ENCODE peak calls at places on chromosomes 3 and 15, in nine cellular contexts. I is astrocyte of the spinal cord, T is epithelial cell of esophagus, P is left lung, D is body of pancreas, Z is psoas muscle, J is fibroblast of pulmonary artery, V is heart left ventricle, K is thyroid gland. Y is an unnamed sample.

GRCh38 chr15:62644874-62645755 is 397.4 kb upstream of the TPM1 start:
- DNase-seq in I (peak; percentile 17), T (no peak), P (no peak), D (no peak), Z (no peak), J (no peak), V (no peak), K (no peak), Y (no peak)

GRCh38 chr3:46675843-46676567 is 17.5 kb downstream of the ALS2CL start:
- DNase-seq in I (no peak), T (no peak), P (peak; percentile 44), D (peak; percentile 9), Z (no peak), J (no peak), V (no peak), K (peak; percentile 14), Y (peak; percentile 56)

GRCh38 chr15:59160880-59161593 is 45.6 kb upstream of the LDHAL6B start:
- DNase-seq in I (no peak), T (no peak), P (no peak), D (no peak), Z (no peak), J (peak; percentile 29), V (no peak), K (no peak), Y (no peak)

GRCh38 chr3:60708191-60708975 is 542.9 kb downstream of the FHIT start:
- DNase-seq in I (peak; percentile 75), T (peak; percentile 34), P (no peak), D (no peak), Z (no peak), J (peak; percentile 24), V (no peak), K (no peak), Y (no peak)

GRCh38 chr3:188102861-188103547 is 51.0 kb upstream of the LPP start:
- DNase-seq in I (no peak), T (no peak), P (no peak), D (no peak), Z (no peak), J (no peak), V (no peak), K (no peak), Y (no peak)

GRCh38 chr3:13335062-13335461 is 85.1 kb downstream of the NUP210 start:
- DNase-seq in I (no peak), T (no peak), P (no peak), D (peak; percentile 45), Z (no peak), J (no peak), V (no peak), K (no peak), Y (no peak)

GRCh38 chr3:126370606-126371005 is 13.4 kb upstream of the KLF15 start:
- DNase-seq in I (no peak), T (no peak), P (no peak), D (no peak), Z (no peak), J (no peak), V (no peak), K (no peak), Y (peak; percentile 36)

GRCh38 chr3:178194547-178194946 is 341.7 kb upstream of the KCNMB2 start:
- DNase-seq in I (no peak), T (no peak), P (no peak), D (no peak), Z (no peak), J (no peak), V (no peak), K (no peak), Y (no peak)

GRCh38 chr3:186213946-186214345 is 105.1 kb upstream of the ETV5 start:
- DNase-seq in I (no peak), T (no peak), P (no peak), D (no peak), Z (no peak), J (no peak), V (no peak), K (no peak), Y (no peak)

GRCh38 chr3:6805236-6805635 is 55.7 kb upstream of the GRM7 start:
- DNase-seq in I (peak; percentile 79), T (peak; percentile 7), P (no peak), D (no peak), Z (no peak), J (no peak), V (no peak), K (no peak), Y (no peak)

GRCh38 chr3:136862611-136862951 is 573 bp downstream of the NCK1 start:
- DNase-seq in I (peak; percentile 71), T (peak; percentile 84), P (peak; percentile 87), D (peak; percentile 82), Z (peak; percentile 63), J (peak; percentile 77), V (no peak), K (peak; percentile 84), Y (no peak)

GRCh38 chr3:11154953-11155325 is 646 bp downstream of the HRH1 start:
- DNase-seq in I (peak; percentile 48), T (peak; percentile 36), P (no peak), D (no peak), Z (no peak), J (peak; percentile 31), V (no peak), K (no peak), Y (peak; percentile 32)

GRCh38 chr15:74302821-74303359 is 64.6 kb downstream of the CYP11A1 start:
- DNase-seq in I (peak; percentile 25), T (peak; percentile 48), P (peak; percentile 63), D (peak; percentile 36), Z (no peak), J (peak; percentile 44), V (no peak), K (peak; percentile 58), Y (no peak)

GRCh38 chr3:23004971-23005370 is 198.2 kb upstream of the UBE2E2 start:
- DNase-seq in I (peak; percentile 79), T (peak; percentile 90), P (no peak), D (no peak), Z (no peak), J (peak; percentile 84), V (no peak), K (no peak), Y (no peak)

GRCh38 chr3:47794585-47794984 is 8.4 kb upstream of the DHX30 start:
- DNase-seq in I (no peak), T (no peak), P (no peak), D (no peak), Z (no peak), J (no peak), V (no peak), K (no peak), Y (no peak)

GRCh38 chr15:72783563-72784232 is at the start of gene ADPGK:
- DNase-seq in I (peak; percentile 95), T (peak; percentile 94), P (peak; percentile 95), D (peak; percentile 92), Z (peak; percentile 91), J (peak; percentile 92), V (peak; percentile 91), K (peak; percentile 92), Y (peak; percentile 97)

GRCh38 chr15:68369931-68370767 is 61.8 kb downstream of the ITGA11 start:
- DNase-seq in I (no peak), T (no peak), P (no peak), D (no peak), Z (no peak), J (no peak), V (no peak), K (no peak), Y (no peak)

GRCh38 chr3:197151562-197151961 is 121.9 kb upstream of the MELTF start:
- DNase-seq in I (peak; percentile 55), T (peak; percentile 82), P (no peak), D (peak; percentile 33), Z (no peak), J (peak; percentile 83), V (peak; percentile 27), K (peak; percentile 57), Y (no peak)

GRCh38 chr3:49198611-49199230 is 27.3 kb downstream of the KLHDC8B start:
- DNase-seq in I (no peak), T (no peak), P (no peak), D (no peak), Z (no peak), J (no peak), V (no peak), K (no peak), Y (no peak)
- H3K4me3 ChIP-seq in I (peak overlapping the region; percentile 40), T (no peak overlapping the region), P (no peak overlapping the region), D (no peak overlapping the region), Z (peak overlapping the region; percentile 74), J (peak overlapping the region; percentile 28), V (peak overlapping the region; percentile 57), K (no peak overlapping the region), Y (peak overlapping the region; percentile 60)

GRCh38 chr3:146163584-146163983 is 2.6 kb upstream of the PLOD2 start:
- DNase-seq in I (peak; percentile 86), T (peak; percentile 92), P (no peak), D (no peak), Z (no peak), J (peak; percentile 97), V (no peak), K (no peak), Y (no peak)

GRCh38 chr3:146160964-146161724 is at the start of gene PLOD2:
- DNase-seq in I (peak; percentile 91), T (peak; percentile 76), P (peak; percentile 92), D (peak; percentile 89), Z (peak; percentile 71), J (peak; percentile 94), V (peak; percentile 73), K (peak; percentile 85), Y (peak; percentile 79)

GRCh38 chr3:146161725-146162047 is 702 bp upstream of the PLOD2 start:
- DNase-seq in I (peak; percentile 77), T (peak; percentile 44), P (peak; percentile 13), D (peak; percentile 45), Z (no peak), J (peak; percentile 68), V (peak; percentile 33), K (peak; percentile 50), Y (no peak)

GRCh38 chr3:146164071-146164470 is 3.1 kb upstream of the PLOD2 start:
- DNase-seq in I (no peak), T (peak; percentile 50), P (no peak), D (no peak), Z (no peak), J (no peak), V (no peak), K (no peak), Y (no peak)

GRCh38 chr3:146162561-146162960 is 1.6 kb upstream of the PLOD2 start:
- DNase-seq in I (no peak), T (no peak), P (no peak), D (no peak), Z (no peak), J (no peak), V (no peak), K (peak; percentile 77), Y (no peak)
- H3K4me3 ChIP-seq in I (no peak overlapping the region), T (no peak overlapping the region), P (no peak overlapping the region), D (no peak overlapping the region), Z (no peak overlapping the region), J (peak overlapping the region; percentile 4), V (no peak overlapping the region), K (no peak overlapping the region), Y (no peak overlapping the region)

DNA sequence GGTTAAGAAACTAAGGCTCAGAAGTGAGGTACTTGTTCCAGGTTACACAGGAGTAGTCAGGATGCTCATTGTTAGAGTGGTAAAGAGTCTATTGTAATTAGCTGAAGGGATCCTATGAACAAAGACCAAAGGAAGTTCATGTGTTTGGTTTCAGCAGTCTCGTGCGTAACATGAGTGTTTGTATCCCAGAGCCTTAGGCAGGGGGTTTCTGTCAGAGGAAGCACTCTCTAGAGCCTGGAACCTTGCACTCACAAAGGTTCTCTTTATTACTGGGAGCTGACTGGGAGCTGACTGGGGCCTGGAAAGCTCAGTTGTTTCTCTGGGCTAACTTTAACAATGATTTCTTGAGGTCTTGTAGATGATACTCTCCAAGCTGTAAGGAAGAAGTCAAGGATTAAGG is 3.9 kb downstream of the ZNF197 start:
- DNase-seq in I (no peak), T (no peak), P (no peak), D (no peak), Z (no peak), J (no peak), V (no peak), K (no peak), Y (no peak)
- H3K4me3 ChIP-seq in I (no peak overlapping the region), T (no peak overlapping the region), P (no peak overlapping the region), D (no peak overlapping the region), Z (no peak overlapping the region), J (no peak overlapping the region), V (no peak overlapping the region), K (no peak overlapping the region), Y (no peak overlapping the region)

GRCh38 chr3:17674082-17674686 is 68.2 kb downstream of the TBC1D5 start:
- DNase-seq in I (no peak), T (peak; percentile 4), P (no peak), D (no peak), Z (no peak), J (no peak), V (no peak), K (no peak), Y (no peak)
- H3K4me3 ChIP-seq in I (no peak overlapping the region), T (no peak overlapping the region), P (no peak overlapping the region), D (no peak overlapping the region), Z (no peak overlapping the region), J (no peak overlapping the region), V (no peak overlapping the region), K (no peak overlapping the region), Y (no peak overlapping the region)

Y was measured in spleen.